ENCODE peak calls at places on chromosomes 3 and 15, in seven cellular contexts. A is MM.1S; T is dorsolateral prefrontal cortex; D is Panc1; R is CD4-positive, alpha-beta T cell; U is lower lobe of right lung; B is IMR-90. G is an unnamed sample.
A peak's percentile ranks its signal among the peaks of the same experiment; 100 is the strongest.

GRCh38 chr3:171900396-171900795 is 57.2 kb downstream of the TMEM212 start:
- DNase-seq in T (peak; percentile 51), D (no peak), R (no peak), B (no peak), U (no peak), A (no peak), G (no peak)

GRCh38 chr3:62662680-62663079 is 212.5 kb downstream of the CADPS start:
- DNase-seq in D (no peak), T (no peak), U (no peak), R (no peak), B (no peak), A (no peak), G (no peak)

GRCh38 chr3:161305095-161305991 is 66.0 kb downstream of the SPTSSB start:
- DNase-seq in T (no peak), D (no peak), B (peak; percentile 27), A (peak; percentile 26), U (no peak), R (no peak), G (no peak)

GRCh38 chr15:23877502-23878412 is 190.7 kb upstream of the NDN start:
- DNase-seq in A (peak; percentile 75), T (no peak), D (no peak), B (no peak), U (peak; percentile 51), R (no peak), G (peak; percentile 88)

GRCh38 chr15:92116320-92116719 is 262.8 kb downstream of the SLCO3A1 start:
- DNase-seq in U (no peak), B (no peak), D (no peak), A (no peak), T (no peak), R (no peak), G (no peak)

GRCh38 chr3:159872374-159873109 is 116.1 kb upstream of the IL12A start:
- DNase-seq in B (peak; percentile 95), T (no peak), U (no peak), A (peak; percentile 21), R (no peak), D (peak; percentile 84), G (no peak)

GRCh38 chr3:61360297-61360696 is 109.0 kb upstream of the FHIT start:
- DNase-seq in R (no peak), U (no peak), B (no peak), T (no peak), A (no peak), D (no peak), G (no peak)

GRCh38 chr3:123733805-123734526 is 149.1 kb upstream of the HACD2 start:
- DNase-seq in D (no peak), T (no peak), R (no peak), U (no peak), A (no peak), B (peak; percentile 95), G (no peak)

GRCh38 chr15:66780973-66781718 is 79.1 kb downstream of the SMAD6 start:
- DNase-seq in T (no peak), A (no peak), U (no peak), R (no peak), D (no peak), B (no peak), G (no peak)

GRCh38 chr15:27465213-27465612 is 494.2 kb downstream of the GABRG3 start:
- DNase-seq in T (no peak), R (no peak), D (no peak), B (no peak), U (no peak), A (no peak), G (no peak)

GRCh38 chr3:146092230-146092629 is 68.8 kb downstream of the PLOD2 start:
- DNase-seq in R (no peak), D (no peak), A (no peak), T (no peak), B (peak; percentile 38), U (no peak), G (no peak)

GRCh38 chr3:9808345-9809037 is 1.6 kb upstream of the TTLL3 start:
- DNase-seq in T (no peak), R (peak; percentile 37), A (peak; percentile 45), B (peak; percentile 43), D (no peak), U (no peak), G (no peak)

GRCh38 chr3:30400924-30401323 is 205.5 kb upstream of the TGFBR2 start:
- DNase-seq in A (no peak), R (no peak), U (no peak), T (no peak), B (peak; percentile 36), D (no peak), G (no peak)

GRCh38 chr3:107208100-107208499 is 169.1 kb upstream of the CCDC54 start:
- DNase-seq in R (no peak), B (peak; percentile 99), D (no peak), T (no peak), U (no peak), A (no peak), G (peak; percentile 65)

GRCh38 chr15:25971053-25971452 is 107.9 kb upstream of the ATP10A start:
- DNase-seq in D (no peak), R (no peak), U (no peak), T (no peak), B (peak; percentile 1), A (no peak), G (no peak)

GRCh38 chr15:25967120-25967519 is 104.0 kb upstream of the ATP10A start:
- DNase-seq in A (no peak), T (no peak), D (no peak), U (no peak), B (peak; percentile 1), R (no peak), G (no peak)

GRCh38 chr15:25960273-25960672 is 97.1 kb upstream of the ATP10A start:
- DNase-seq in R (no peak), B (no peak), T (no peak), U (no peak), D (no peak), A (no peak), G (no peak)

GRCh38 chr15:25969886-25970285 is 106.8 kb upstream of the ATP10A start:
- DNase-seq in U (no peak), B (no peak), R (no peak), T (no peak), A (no peak), D (no peak), G (no peak)

DNA sequence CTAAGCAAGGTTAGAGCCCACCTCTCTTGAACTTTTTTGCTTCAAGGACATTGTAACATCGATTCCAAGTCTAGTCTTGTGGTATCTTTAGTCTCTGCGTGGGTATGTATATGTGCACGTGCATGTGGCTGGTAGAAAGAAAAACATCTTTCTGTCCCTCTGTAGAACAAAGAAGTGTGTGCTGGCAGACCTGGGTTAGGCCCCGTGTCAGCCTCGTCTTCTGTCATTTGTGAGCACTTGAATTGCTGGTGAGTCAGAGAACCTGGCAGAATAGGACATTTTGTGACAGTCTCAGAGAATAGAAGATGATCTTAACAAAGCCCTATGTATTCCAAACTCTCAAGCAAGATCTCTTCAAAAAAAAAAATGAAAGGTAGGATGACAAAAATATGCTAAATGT is 102.2 kb upstream of the ATP10A start:
- DNase-seq in U (no peak), T (no peak), B (no peak), D (no peak), A (no peak), R (no peak), G (no peak)
- H3K27ac ChIP-seq in U (no peak overlapping the region), T (no peak overlapping the region), B (no peak overlapping the region), D (no peak overlapping the region), A (no peak overlapping the region), R (no peak overlapping the region), G (no peak overlapping the region)

DNA sequence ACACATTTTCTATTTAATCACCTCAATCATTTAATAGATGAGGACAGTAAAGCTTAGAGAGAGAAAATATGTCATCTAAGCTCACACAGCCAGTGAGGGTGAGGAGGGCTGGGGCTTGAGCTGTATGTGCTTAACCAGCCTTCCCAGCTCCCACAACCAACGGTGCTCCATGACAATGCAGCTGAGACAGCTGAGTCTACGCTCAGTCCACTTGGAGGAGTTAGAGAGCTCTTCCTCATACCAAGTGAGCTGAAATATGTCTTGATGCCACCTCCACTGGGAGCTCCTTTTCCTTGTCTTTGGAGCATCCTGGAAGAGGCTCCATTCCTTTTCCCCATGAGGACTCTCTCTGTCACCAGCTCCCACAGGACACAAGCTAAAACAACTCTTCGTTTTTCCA is 9.3 kb downstream of the HOMER2 start:
- DNase-seq in D (no peak), T (no peak), A (no peak), B (no peak), R (no peak), U (no peak), G (no peak)
- TF ChIP-seq CTCF in D (no peak), T (no peak), A (no peak), B (no peak), R (no peak), U (no peak), G (no peak)

GRCh38 chr3:138395865-138396751 is 38.3 kb upstream of the ESYT3 start:
- DNase-seq in B (no peak), D (no peak), R (no peak), A (no peak), U (no peak), T (no peak), G (no peak)

GRCh38 chr3:138390582-138390932 is 42.2 kb downstream of the MRAS start:
- DNase-seq in B (no peak), T (no peak), A (no peak), R (no peak), U (no peak), D (no peak), G (no peak)

GRCh38 chr3:138396752-138397410 is 37.5 kb upstream of the ESYT3 start:
- DNase-seq in D (no peak), A (no peak), U (no peak), R (no peak), T (no peak), B (no peak), G (no peak)

GRCh38 chr3:138397983-138398382 is 36.4 kb upstream of the ESYT3 start:
- DNase-seq in U (no peak), D (no peak), T (no peak), A (no peak), B (no peak), R (no peak), G (no peak)

GRCh38 chr3:138394156-138394555 is 40.3 kb upstream of the ESYT3 start:
- DNase-seq in T (no peak), R (no peak), U (no peak), B (no peak), A (no peak), D (no peak), G (no peak)
- H3K27ac ChIP-seq in T (no peak overlapping the region), R (no peak overlapping the region), U (no peak overlapping the region), B (no peak overlapping the region), A (no peak overlapping the region), D (no peak overlapping the region), G (no peak overlapping the region)

GRCh38 chr3:37559461-37559860 is 302.2 kb upstream of the CTDSPL start:
- DNase-seq in U (no peak), A (no peak), B (peak; percentile 17), R (no peak), T (no peak), D (no peak), G (no peak)

GRCh38 chr3:37556789-37557301 is 304.8 kb upstream of the CTDSPL start:
- DNase-seq in D (no peak), B (no peak), U (no peak), R (no peak), A (no peak), T (no peak), G (no peak)

GRCh38 chr3:37558580-37558979 is 303.1 kb upstream of the CTDSPL start:
- DNase-seq in T (no peak), A (no peak), D (no peak), R (no peak), U (no peak), B (no peak), G (no peak)

DNA sequence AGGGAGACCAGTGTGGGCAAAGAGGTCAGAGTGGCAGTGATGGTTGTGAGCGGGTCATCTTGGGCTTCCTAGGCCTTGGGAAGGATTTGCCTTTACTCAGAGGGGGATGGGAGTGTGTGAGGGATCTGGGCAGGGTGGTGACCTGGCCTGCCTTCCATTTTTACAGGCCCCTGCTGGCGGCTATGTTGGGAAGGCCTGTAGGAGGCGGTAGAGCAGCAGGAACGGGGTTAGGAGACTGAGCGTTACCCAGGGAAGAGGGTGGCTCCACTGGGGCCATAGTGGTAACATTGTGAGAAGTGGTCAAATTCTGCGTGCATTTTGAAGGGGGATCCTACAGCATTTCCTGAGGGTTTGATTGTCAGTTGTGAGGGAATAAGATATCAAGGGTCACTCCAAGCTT is 307.3 kb upstream of the CTDSPL start:
- DNase-seq in A (no peak), T (no peak), D (no peak), B (no peak), U (no peak), R (no peak), G (no peak)
- TF ChIP-seq CTCF in A (peak; percentile 20), T (no peak), D (peak; percentile 28), B (no peak), U (no peak), R (no peak), G (no peak)

G was measured in pancreas.